ENCODE peak calls at places on chromosomes 1 and 21, in four cellular contexts. U is spleen, V is body of pancreas, A is heart left ventricle. Y is an unnamed sample.

GRCh38 chr1:2385606-2386280 is 5.6 kb downstream of the MORN1 start:
- DNase-seq in U (peak; percentile 53), V (no peak), A (peak; percentile 24), Y (no peak)

GRCh38 chr1:156601892-156602291 is 613 bp upstream of the GPATCH4 start:
- DNase-seq in U (no peak), V (no peak), A (no peak), Y (no peak)

GRCh38 chr1:100265562-100265930 is 470 bp upstream of the RTCA start:
- DNase-seq in U (no peak), V (peak; percentile 26), A (no peak), Y (no peak)

GRCh38 chr1:235329139-235329808 is 904 bp downstream of the GGPS1 start:
- DNase-seq in U (peak; percentile 84), V (peak; percentile 40), A (no peak), Y (peak; percentile 40)

GRCh38 chr1:84620720-84621313 is 46.6 kb upstream of the CTBS start:
- DNase-seq in U (peak; percentile 95), V (peak; percentile 77), A (peak; percentile 78), Y (peak; percentile 81)

GRCh38 chr21:17476006-17476405 is 36.8 kb upstream of the CXADR start:
- DNase-seq in U (no peak), V (peak; percentile 68), A (no peak), Y (peak; percentile 67)

GRCh38 chr1:209076688-209077087 is 506.8 kb upstream of the CAMK1G start:
- DNase-seq in U (no peak), V (no peak), A (no peak), Y (no peak)

GRCh38 chr1:101259744-101260148 is 22.9 kb downstream of the S1PR1 start:
- DNase-seq in U (no peak), V (no peak), A (no peak), Y (no peak)

GRCh38 chr1:41537788-41538351 is 53.4 kb upstream of the EDN2 start:
- DNase-seq in U (peak; percentile 53), V (peak; percentile 38), A (peak; percentile 90), Y (peak; percentile 61)

GRCh38 chr1:215292906-215293305 is 210.4 kb downstream of the KCNK2 start:
- DNase-seq in U (no peak), V (no peak), A (no peak), Y (no peak)

GRCh38 chr21:42648606-42649005 is 4.8 kb upstream of the PDE9A start:
- DNase-seq in U (peak; percentile 25), V (no peak), A (no peak), Y (no peak)

GRCh38 chr1:11441211-11441952 is 37.6 kb upstream of the DISP3 start:
- DNase-seq in U (no peak), V (no peak), A (no peak), Y (no peak)

GRCh38 chr1:193417420-193417819 is 231.0 kb upstream of the B3GALT2 start:
- DNase-seq in U (no peak), V (no peak), A (no peak), Y (no peak)

GRCh38 chr1:171142451-171143121 is 42.5 kb upstream of the FMO2 start:
- DNase-seq in U (no peak), V (no peak), A (peak; percentile 28), Y (peak; percentile 26)

GRCh38 chr1:167460836-167461235 is 57.5 kb downstream of the CD247 start:
- DNase-seq in U (no peak), V (no peak), A (no peak), Y (no peak)

GRCh38 chr1:54989473-54989872 is 9.0 kb downstream of the TMEM61 start:
- DNase-seq in U (no peak), V (peak; percentile 51), A (no peak), Y (no peak)

GRCh38 chr1:155940531-155940992 is 876 bp upstream of the RXFP4 start:
- DNase-seq in U (peak; percentile 66), V (peak; percentile 61), A (no peak), Y (peak; percentile 49)

GRCh38 chr1:177948336-177948972 is 21.4 kb downstream of the SEC16B start:
- DNase-seq in U (no peak), V (peak; percentile 62), A (no peak), Y (peak; percentile 71)

GRCh38 chr1:204154525-204155255 is 2.8 kb upstream of the ETNK2 start:
- DNase-seq in U (no peak), V (no peak), A (no peak), Y (no peak)

GRCh38 chr1:158003409-158003805 is 10.0 kb downstream of the KIRREL1 start:
- DNase-seq in U (no peak), V (no peak), A (no peak), Y (peak; percentile 23)

GRCh38 chr1:29649375-29650040 is 413.2 kb downstream of the PTPRU start:
- DNase-seq in U (no peak), V (no peak), A (no peak), Y (peak; percentile 58)

GRCh38 chr1:65827346-65827745 is 34.7 kb downstream of the PDE4B start:
- DNase-seq in U (no peak), V (no peak), A (no peak), Y (no peak)

GRCh38 chr1:11654571-11655262 is at the start of gene FBXO44:
- DNase-seq in U (peak; percentile 91), V (peak; percentile 80), A (peak; percentile 50), Y (peak; percentile 49)

GRCh38 chr1:213887842-213888241 is 99.9 kb upstream of the PROX1 start:
- DNase-seq in U (no peak), V (no peak), A (no peak), Y (no peak)

GRCh38 chr1:114124644-114125043 is 29.0 kb downstream of the SYT6 start:
- DNase-seq in U (peak; percentile 21), V (no peak), A (no peak), Y (no peak)

GRCh38 chr1:68167211-68167610 is 65.1 kb downstream of the WLS start:
- DNase-seq in U (no peak), V (no peak), A (no peak), Y (no peak)

GRCh38 chr1:14659913-14660312 is 61.4 kb downstream of the KAZN start:
- DNase-seq in U (no peak), V (no peak), A (no peak), Y (no peak)

GRCh38 chr21:41830145-41830707 is 48.9 kb downstream of the PRDM15 start:
- DNase-seq in U (no peak), V (no peak), A (no peak), Y (no peak)

GRCh38 chr1:26181586-26182371 is 4.5 kb downstream of the CNKSR1 start:
- DNase-seq in U (no peak), V (no peak), A (no peak), Y (no peak)

DNA sequence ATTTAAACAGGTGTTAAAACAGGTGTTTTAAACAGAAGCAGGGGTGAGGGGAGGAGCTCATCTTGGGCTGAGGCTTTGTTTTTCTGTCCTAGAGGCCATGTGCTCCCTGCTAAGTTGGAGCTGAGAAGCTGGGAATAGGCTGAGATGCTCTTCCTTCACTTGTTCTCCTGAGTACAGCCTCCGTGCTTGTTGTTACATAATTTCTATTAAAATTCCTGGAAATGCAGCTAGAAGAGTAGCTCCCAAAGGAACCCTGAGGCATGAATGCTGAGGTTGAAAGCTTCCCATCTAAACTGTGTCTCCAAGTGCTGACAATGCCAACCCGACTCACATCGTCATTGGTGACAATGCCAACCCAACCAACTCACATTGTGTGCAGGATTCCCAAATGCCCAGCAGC is 12.6 kb upstream of the ITPKB start:
- DNase-seq in U (no peak), V (no peak), A (no peak), Y (no peak)
- TF ChIP-seq CTCF in U (no peak), V (no peak), A (no peak), Y (no peak)

GRCh38 chr1:154220071-154220969 is at the start of gene UBAP2L:
- DNase-seq in U (peak; percentile 100), V (peak; percentile 99), A (peak; percentile 100), Y (peak; percentile 98)
- TF ChIP-seq POLR2A in U (peak; percentile 71), V (peak; percentile 90), A (peak; percentile 19), Y (peak; percentile 67)

DNA sequence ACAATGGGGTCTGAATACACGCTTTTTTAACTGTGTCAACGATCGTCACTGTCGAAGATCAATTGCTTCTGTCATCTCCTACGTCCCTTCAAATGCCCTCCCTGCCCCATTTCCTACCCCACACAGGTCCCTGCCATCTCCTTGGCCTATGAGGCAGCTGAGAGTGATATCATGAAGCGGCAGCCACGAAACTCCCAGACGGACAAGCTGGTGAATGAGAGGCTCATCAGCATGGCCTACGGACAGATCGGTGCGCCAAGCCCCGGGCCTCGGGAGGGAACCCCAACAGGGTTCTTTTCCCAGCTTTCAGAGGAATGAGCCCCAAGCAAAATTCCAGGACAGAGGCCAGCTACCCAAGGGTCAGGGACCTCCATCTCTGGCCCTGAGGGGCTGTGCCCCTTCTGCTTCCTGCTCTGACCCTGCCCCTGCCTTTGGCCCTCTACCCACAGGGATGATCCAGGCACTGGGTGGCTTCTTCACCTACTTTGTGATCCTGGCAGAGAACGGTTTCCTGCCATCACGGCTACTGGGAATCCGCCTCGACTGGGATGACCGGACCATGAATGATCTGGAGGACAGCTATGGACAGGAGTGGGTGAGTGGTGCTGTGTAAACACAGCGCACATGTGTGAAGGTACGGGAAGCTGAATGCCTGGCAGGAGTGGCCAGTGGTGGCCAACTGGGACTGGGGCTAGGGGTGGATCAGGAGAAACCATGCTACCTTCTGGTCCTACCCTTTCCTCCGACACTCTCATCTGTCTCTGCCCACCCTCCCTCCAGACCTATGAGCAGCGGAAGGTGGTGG is 15.1 kb upstream of the ATP1A4 start:
- DNase-seq in U (no peak), V (no peak), A (no peak), Y (no peak)
- H3K27ac ChIP-seq in U (no peak overlapping the region), V (no peak overlapping the region), A (no peak overlapping the region), Y (no peak overlapping the region)

GRCh38 chr1:87151500-87152421 is 176.9 kb upstream of the LMO4 start:
- DNase-seq in U (peak; percentile 88), V (peak; percentile 37), A (peak; percentile 85), Y (peak; percentile 77)
- TF ChIP-seq CTCF in U (peak; percentile 39), V (peak; percentile 30), A (peak; percentile 58), Y (peak; percentile 18)

DNA sequence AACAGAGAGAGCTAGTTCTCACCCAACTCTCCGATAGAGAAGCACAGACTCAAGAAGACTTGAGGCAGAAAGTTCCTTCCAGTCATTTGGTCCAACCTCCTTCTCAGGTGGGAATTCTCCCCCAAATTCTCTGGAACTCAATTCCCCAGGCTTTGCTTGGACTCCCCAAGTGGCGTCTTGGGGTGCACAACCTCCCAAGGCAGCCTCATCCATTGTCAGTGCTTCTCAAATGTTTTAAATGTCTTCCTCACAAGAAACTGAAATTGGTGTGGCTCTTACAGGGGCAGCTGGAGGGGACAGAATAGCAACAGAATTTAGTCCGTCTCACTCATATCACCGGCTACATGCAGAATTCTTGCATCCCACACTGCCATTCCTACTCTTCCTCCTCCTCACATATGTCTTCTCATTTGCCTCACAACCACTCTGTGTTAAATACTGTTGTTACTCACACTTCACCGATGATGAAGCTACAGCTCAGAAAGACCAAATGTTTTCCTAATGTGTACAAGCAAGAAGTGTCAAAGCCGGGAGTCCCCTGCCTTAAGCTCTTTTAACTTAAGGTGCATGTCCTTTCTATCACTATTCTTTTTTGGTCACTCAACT is 33.4 kb upstream of the CD84 start:
- DNase-seq in U (no peak), V (no peak), A (no peak), Y (no peak)
- TF ChIP-seq POLR2A in U (no peak), V (no peak), A (no peak), Y (no peak)

GRCh38 chr1:3703786-3704396 is 48.4 kb upstream of the CCDC27 start:
- DNase-seq in U (no peak), V (no peak), A (no peak), Y (no peak)
- H3K27ac ChIP-seq in U (no peak overlapping the region), V (no peak overlapping the region), A (no peak overlapping the region), Y (no peak overlapping the region)